ENCODE peak calls at places on chromosome 16, in six cellular contexts. T, V, N, C, X and E are unnamed samples.

GRCh38 chr16:30783280-30784109 is 3.5 kb downstream of the ZNF629 start:
- DNase-seq in N (no peak), C (no peak), T (no peak), X (no peak), V (no peak), E (no peak)

GRCh38 chr16:48081656-48082055 is 74.1 kb downstream of the ABCC12 start:
- DNase-seq in T (no peak), N (no peak), V (no peak), X (no peak), C (no peak), E (no peak)

GRCh38 chr16:85798901-85799496 is 345 bp downstream of the EMC8 start:
- DNase-seq in C (no peak), X (peak), N (no peak), T (no peak), V (peak), E (no peak)

GRCh38 chr16:88437367-88437964 is 15.6 kb upstream of the ZFPM1 start:
- DNase-seq in V (peak), X (peak), N (peak), T (no peak), C (no peak), E (no peak)

GRCh38 chr16:23092801-23093117 is 56.5 kb downstream of the USP31 start:
- DNase-seq in C (no peak), X (no peak), N (no peak), V (no peak), T (no peak), E (no peak)

GRCh38 chr16:80924372-80924978 is 82.2 kb downstream of the CMC2 start:
- DNase-seq in X (peak), C (no peak), V (no peak), T (no peak), N (peak), E (no peak)

GRCh38 chr16:23952128-23953041 is 116.6 kb downstream of the PRKCB start:
- DNase-seq in N (no peak), C (peak), X (no peak), T (no peak), V (no peak), E (no peak)

GRCh38 chr16:11136600-11136999 is 119.4 kb downstream of the SOCS1 start:
- DNase-seq in N (no peak), T (no peak), V (no peak), C (no peak), X (peak), E (no peak)

GRCh38 chr16:2874032-2874431 is 9.0 kb upstream of the FLYWCH2 start:
- DNase-seq in X (no peak), C (no peak), T (no peak), V (no peak), N (no peak), E (no peak)

GRCh38 chr16:72300892-72301291 is 128.9 kb upstream of the PMFBP1 start:
- DNase-seq in N (no peak), V (no peak), T (no peak), X (no peak), C (no peak), E (no peak)

GRCh38 chr16:78122774-78123315 is 23.4 kb downstream of the WWOX start:
- DNase-seq in C (no peak), V (no peak), N (peak), X (peak), T (no peak), E (no peak)

GRCh38 chr16:964696-965395 is 5.9 kb downstream of the LMF1 start:
- DNase-seq in X (no peak), C (no peak), V (peak), T (no peak), N (no peak), E (no peak)

GRCh38 chr16:69871708-69872107 is 79.4 kb upstream of the CLEC18A start:
- DNase-seq in X (no peak), V (no peak), C (peak), T (no peak), N (no peak), E (no peak)

GRCh38 chr16:85137323-85138072 is 25.2 kb upstream of the CIBAR2 start:
- DNase-seq in C (peak), T (peak), V (peak), X (peak), N (no peak), E (peak)

GRCh38 chr16:7268182-7268581 is 64.5 kb upstream of the RBFOX1 start:
- DNase-seq in C (no peak), X (no peak), V (no peak), T (no peak), N (no peak), E (peak)

GRCh38 chr16:35516551-35516950 is 2057.1 kb downstream of the TP53TG3F start:
- DNase-seq in C (no peak), V (no peak), X (no peak), T (no peak), N (no peak), E (no peak)

GRCh38 chr16:25219070-25219737 is 2.5 kb downstream of the AQP8 start:
- DNase-seq in X (no peak), T (no peak), N (no peak), C (no peak), V (no peak), E (no peak)

GRCh38 chr16:75263963-75264445 is 12.6 kb upstream of the BCAR1 start:
- DNase-seq in N (no peak), T (no peak), V (no peak), C (peak), X (no peak), E (no peak)

GRCh38 chr16:85167589-85168537 is 55.6 kb upstream of the CIBAR2 start:
- DNase-seq in X (no peak), N (no peak), V (no peak), T (no peak), C (no peak), E (no peak)

DNA sequence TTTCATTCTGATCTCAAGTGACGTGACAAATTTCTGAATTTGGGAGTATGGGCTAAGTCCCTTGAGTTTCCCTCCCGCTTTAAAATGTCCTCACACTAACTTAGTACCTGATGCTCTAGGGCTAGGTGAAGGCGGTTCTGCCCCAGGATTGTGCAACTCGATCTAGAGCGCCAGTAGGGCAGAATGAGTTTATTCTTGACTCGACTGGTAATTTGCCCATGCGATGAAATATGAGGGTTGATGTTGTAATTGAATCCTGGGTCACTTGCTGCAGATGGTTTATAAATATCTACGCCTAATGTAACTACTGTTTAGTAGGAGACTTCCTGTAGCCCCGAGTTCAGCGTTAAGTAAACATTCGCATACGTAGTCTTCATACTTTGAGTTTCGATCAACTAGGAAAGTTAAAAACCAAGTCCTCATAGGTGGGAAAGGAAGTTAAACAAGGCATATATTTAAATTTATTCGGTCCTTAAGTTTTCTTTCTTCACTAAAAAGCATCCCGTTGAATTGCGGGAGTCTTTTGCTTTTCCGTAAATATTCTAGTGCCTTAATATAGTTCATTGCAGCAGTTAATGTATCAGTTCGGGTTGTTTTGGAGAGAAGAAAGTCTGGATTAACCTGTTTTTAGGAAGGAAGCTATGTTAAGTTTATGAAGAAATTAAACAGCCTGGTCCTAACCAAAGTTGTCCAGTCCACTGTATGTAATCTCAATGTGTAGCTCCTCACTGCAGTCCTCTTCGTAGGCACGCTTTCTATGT is 1.6 kb downstream of the CTCF start:
- DNase-seq in X (peak), T (no peak), N (no peak), C (peak), V (no peak), E (no peak)
- TF ChIP-seq POLR2A in X (no peak), T (no peak), N (no peak), C (no peak), V (no peak), E (no peak)

GRCh38 chr16:67264277-67264676 is 15.1 kb upstream of the PLEKHG4 start:
- DNase-seq in N (no peak), V (peak), C (no peak), T (no peak), X (no peak), E (no peak)
- TF ChIP-seq CTCF in N (peak), V (no peak), C (no peak), T (no peak), X (no peak), E (no peak)

DNA sequence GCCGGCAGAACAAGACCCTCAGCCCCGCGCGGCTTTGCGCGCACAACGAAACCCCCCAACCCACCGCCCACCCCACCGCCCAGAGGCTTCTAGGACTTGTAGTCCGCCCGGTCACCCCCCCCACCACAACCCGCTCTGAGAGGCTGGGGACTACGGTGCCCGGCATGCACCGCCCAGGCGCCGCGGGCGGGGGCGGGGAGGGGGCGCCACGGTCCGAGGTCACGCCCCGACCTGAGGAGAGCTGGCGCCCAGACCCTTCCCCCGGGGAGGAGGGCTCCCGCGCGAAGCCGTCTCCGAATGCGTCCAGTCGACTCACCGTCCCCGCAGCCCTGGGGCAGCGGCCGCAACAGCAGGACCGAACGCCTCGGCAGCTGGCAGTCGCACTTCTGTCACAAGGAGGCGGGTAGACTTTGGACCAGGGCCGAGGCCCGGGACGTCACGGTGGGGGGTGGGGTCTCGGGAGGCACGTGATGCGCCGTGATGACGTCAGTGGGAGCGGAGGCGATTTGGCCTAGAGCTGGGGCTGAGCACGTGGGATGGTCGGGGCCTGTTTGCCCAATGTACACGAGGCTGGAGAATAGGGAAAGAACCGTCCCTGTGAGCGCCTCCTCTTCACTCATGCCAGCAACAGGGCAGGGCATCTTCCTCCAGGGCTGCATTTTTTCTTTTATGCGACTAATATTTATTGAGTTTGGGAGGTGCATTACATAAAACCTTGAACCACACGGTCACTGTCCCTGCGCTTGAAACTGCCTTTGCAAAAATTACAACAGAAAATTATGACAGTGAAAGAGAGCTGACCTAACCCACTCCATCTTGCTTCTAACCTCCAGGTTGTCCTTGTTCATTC is at the start of gene CDIP1:
- DNase-seq in X (peak), N (peak), C (peak), T (peak), V (peak), E (peak)
- TF ChIP-seq POLR2A in X (peak), N (no peak), C (no peak), T (peak), V (peak), E (peak)

DNA sequence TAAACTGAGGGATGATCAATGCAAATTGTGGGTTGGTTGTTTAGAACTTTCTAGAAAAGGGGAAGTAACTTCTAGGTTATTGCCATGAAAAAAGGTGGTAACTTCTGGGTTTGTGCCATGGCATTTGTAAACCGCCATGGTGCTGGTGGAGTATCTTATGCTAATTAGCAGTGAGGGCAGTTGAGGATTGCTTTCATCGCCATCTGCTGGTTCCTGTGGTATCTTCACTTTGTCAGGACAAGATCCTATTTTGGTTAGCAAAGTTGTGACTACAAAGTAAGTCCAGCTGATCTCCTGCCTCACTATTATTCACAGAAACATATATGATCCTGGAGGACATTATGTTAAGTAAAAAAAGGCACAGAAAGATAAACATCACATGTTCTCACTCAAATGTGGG is 1332.3 kb downstream of the CDH11 start:
- DNase-seq in T (no peak), X (peak), N (no peak), C (no peak), V (no peak), E (no peak)
- TF ChIP-seq CTCF in T (no peak), X (peak), N (no peak), C (no peak), V (no peak), E (no peak)

GRCh38 chr16:66619036-66619435 is 14.5 kb downstream of the CMTM3 start:
- DNase-seq in X (no peak), C (no peak), N (no peak), V (no peak), T (no peak), E (no peak)

GRCh38 chr16:66620419-66620775 is 15.9 kb downstream of the CMTM3 start:
- DNase-seq in N (no peak), V (no peak), C (no peak), X (no peak), T (no peak), E (no peak)

GRCh38 chr16:66617728-66618127 is 13.2 kb downstream of the CMTM3 start:
- DNase-seq in V (peak), T (no peak), X (no peak), N (no peak), C (no peak), E (no peak)

GRCh38 chr16:66618588-66618987 is 14.1 kb downstream of the CMTM3 start:
- DNase-seq in V (peak), X (peak), C (no peak), T (no peak), N (peak), E (no peak)

GRCh38 chr16:66619534-66620418 is 15.3 kb downstream of the CMTM3 start:
- DNase-seq in C (no peak), T (no peak), N (no peak), V (peak), X (no peak), E (no peak)
- TF ChIP-seq POLR2A in C (no peak), T (no peak), N (no peak), V (no peak), X (no peak), E (no peak)